ENCODE peak calls at places on chromosomes 4 and X, in four cellular contexts. One of them, this sample, is unnamed.

GRCh38 chrX:108199691-108200090 is 108.1 kb downstream of the ATG4A start:
- DNase-seq in keratinocyte: no peak
- DNase-seq in ascending aorta: no peak
- DNase-seq in CD4-positive, alpha-beta memory T cell: no peak
- DNase-seq in this sample: no peak

GRCh38 chr4:53313510-53313909 is 52.4 kb downstream of the SCFD2 start:
- DNase-seq in keratinocyte: no peak
- DNase-seq in CD4-positive, alpha-beta memory T cell: no peak
- DNase-seq in ascending aorta: no peak
- DNase-seq in this sample: no peak

GRCh38 chrX:120660638-120661037 is 30.8 kb upstream of the C1GALT1C1 start:
- DNase-seq in CD4-positive, alpha-beta memory T cell: no peak
- DNase-seq in keratinocyte: no peak
- DNase-seq in ascending aorta: no peak
- DNase-seq in this sample: no peak

GRCh38 chr4:26441110-26441509 is 49.2 kb downstream of the CCKAR start:
- DNase-seq in ascending aorta: no peak
- DNase-seq in keratinocyte: no peak
- DNase-seq in CD4-positive, alpha-beta memory T cell: no peak
- DNase-seq in this sample: no peak

GRCh38 chrX:154539077-154539476 is 7.6 kb downstream of the G6PD start:
- DNase-seq in CD4-positive, alpha-beta memory T cell: no peak
- DNase-seq in ascending aorta: no peak
- DNase-seq in keratinocyte: no peak
- DNase-seq in this sample: no peak

GRCh38 chr4:83561381-83561780 is 25.5 kb downstream of the GPAT3 start:
- DNase-seq in CD4-positive, alpha-beta memory T cell: no peak
- DNase-seq in keratinocyte: peak; percentile 62
- DNase-seq in ascending aorta: no peak
- DNase-seq in this sample: no peak

GRCh38 chr4:20944451-20944850 is 244.2 kb downstream of the PACRGL start:
- DNase-seq in ascending aorta: no peak
- DNase-seq in keratinocyte: no peak
- DNase-seq in CD4-positive, alpha-beta memory T cell: no peak
- DNase-seq in this sample: no peak

GRCh38 chr4:173370477-173371291 is at the start of gene SAP30:
- DNase-seq in CD4-positive, alpha-beta memory T cell: peak; percentile 95
- DNase-seq in ascending aorta: peak; percentile 99
- DNase-seq in keratinocyte: peak; percentile 62
- DNase-seq in this sample: peak; percentile 97

GRCh38 chr4:159390648-159391047 is 287.8 kb downstream of the RAPGEF2 start:
- DNase-seq in keratinocyte: peak; percentile 95
- DNase-seq in CD4-positive, alpha-beta memory T cell: no peak
- DNase-seq in ascending aorta: peak; percentile 76
- DNase-seq in this sample: no peak

GRCh38 chr4:127782025-127782274 is 172 bp upstream of the HSPA4L start:
- DNase-seq in CD4-positive, alpha-beta memory T cell: no peak
- DNase-seq in ascending aorta: peak; percentile 90
- DNase-seq in keratinocyte: no peak
- DNase-seq in this sample: peak; percentile 89

GRCh38 chr4:68342139-68342538 is 7.8 kb downstream of the YTHDC1 start:
- DNase-seq in keratinocyte: peak; percentile 44
- DNase-seq in ascending aorta: no peak
- DNase-seq in CD4-positive, alpha-beta memory T cell: no peak
- DNase-seq in this sample: peak; percentile 24

GRCh38 chrX:27575565-27575964 is 14.6 kb upstream of the DCAF8L2 start:
- DNase-seq in keratinocyte: no peak
- DNase-seq in ascending aorta: no peak
- DNase-seq in CD4-positive, alpha-beta memory T cell: no peak
- DNase-seq in this sample: no peak

GRCh38 chr4:121209171-121209570 is 45.0 kb upstream of the TNIP3 start:
- DNase-seq in CD4-positive, alpha-beta memory T cell: no peak
- DNase-seq in ascending aorta: no peak
- DNase-seq in keratinocyte: no peak
- DNase-seq in this sample: no peak

GRCh38 chr4:137514401-137515116 is 17.7 kb downstream of the PCDH18 start:
- DNase-seq in CD4-positive, alpha-beta memory T cell: no peak
- DNase-seq in ascending aorta: no peak
- DNase-seq in keratinocyte: no peak
- DNase-seq in this sample: no peak

GRCh38 chrX:2397648-2398340 is 103.0 kb downstream of the DHRSX start:
- DNase-seq in CD4-positive, alpha-beta memory T cell: no peak
- DNase-seq in keratinocyte: no peak
- DNase-seq in ascending aorta: no peak
- DNase-seq in this sample: no peak

GRCh38 chrX:20593836-20594235 is 327.1 kb upstream of the RPS6KA3 start:
- DNase-seq in CD4-positive, alpha-beta memory T cell: no peak
- DNase-seq in ascending aorta: no peak
- DNase-seq in keratinocyte: no peak
- DNase-seq in this sample: no peak

GRCh38 chrX:20595928-20596550 is 329.3 kb upstream of the RPS6KA3 start:
- DNase-seq in CD4-positive, alpha-beta memory T cell: no peak
- DNase-seq in keratinocyte: no peak
- DNase-seq in ascending aorta: no peak
- DNase-seq in this sample: no peak

GRCh38 chrX:20594985-20595384 is 328.3 kb upstream of the RPS6KA3 start:
- DNase-seq in ascending aorta: no peak
- DNase-seq in CD4-positive, alpha-beta memory T cell: no peak
- DNase-seq in keratinocyte: no peak
- DNase-seq in this sample: no peak

GRCh38 chrX:20593402-20593801 is 326.7 kb upstream of the RPS6KA3 start:
- DNase-seq in CD4-positive, alpha-beta memory T cell: no peak
- DNase-seq in keratinocyte: no peak
- DNase-seq in ascending aorta: no peak
- DNase-seq in this sample: no peak

DNA sequence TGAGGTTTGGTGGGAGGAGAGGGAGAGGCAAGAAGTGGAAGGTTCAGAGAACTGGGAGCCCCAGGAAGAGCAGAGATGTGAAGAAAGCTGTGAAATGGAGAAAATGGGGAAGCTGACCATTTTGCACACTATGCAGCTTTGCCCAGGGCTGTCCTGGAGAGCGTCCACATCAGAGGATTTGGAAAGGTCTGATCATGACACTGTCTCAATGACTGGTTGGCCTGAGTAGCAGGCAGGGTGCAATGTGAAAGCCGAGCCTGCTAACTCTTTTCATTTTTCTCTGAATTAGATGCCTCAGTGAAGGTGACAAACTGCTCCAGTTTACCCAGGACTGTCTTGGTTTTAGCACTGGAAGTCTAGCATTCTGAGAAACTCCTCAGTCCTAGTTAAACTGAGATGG is 330.1 kb upstream of the RPS6KA3 start:
- DNase-seq in CD4-positive, alpha-beta memory T cell: no peak
- DNase-seq in keratinocyte: no peak
- DNase-seq in ascending aorta: no peak
- DNase-seq in this sample: no peak
- H3K27ac ChIP-seq in CD4-positive, alpha-beta memory T cell: no peak overlapping the region
- H3K27ac ChIP-seq in keratinocyte: no peak overlapping the region
- H3K27ac ChIP-seq in ascending aorta: no peak overlapping the region
- H3K27ac ChIP-seq in this sample: no peak overlapping the region

GRCh38 chr4:182556576-182556975 is 313.4 kb downstream of the TENM3 start:
- DNase-seq in keratinocyte: no peak
- DNase-seq in CD4-positive, alpha-beta memory T cell: no peak
- DNase-seq in ascending aorta: no peak
- DNase-seq in this sample: no peak

GRCh38 chr4:182562350-182562749 is 319.1 kb downstream of the TENM3 start:
- DNase-seq in keratinocyte: no peak
- DNase-seq in CD4-positive, alpha-beta memory T cell: no peak
- DNase-seq in ascending aorta: no peak
- DNase-seq in this sample: no peak

GRCh38 chr4:182564966-182565365 is 321.8 kb downstream of the TENM3 start:
- DNase-seq in ascending aorta: no peak
- DNase-seq in CD4-positive, alpha-beta memory T cell: no peak
- DNase-seq in keratinocyte: no peak
- DNase-seq in this sample: no peak

GRCh38 chr4:182555997-182556418 is 312.8 kb downstream of the TENM3 start:
- DNase-seq in keratinocyte: peak; percentile 23
- DNase-seq in CD4-positive, alpha-beta memory T cell: no peak
- DNase-seq in ascending aorta: no peak
- DNase-seq in this sample: no peak

GRCh38 chr4:182560358-182560757 is 317.2 kb downstream of the TENM3 start:
- DNase-seq in ascending aorta: no peak
- DNase-seq in CD4-positive, alpha-beta memory T cell: no peak
- DNase-seq in keratinocyte: no peak
- DNase-seq in this sample: no peak
- H3K4me3 ChIP-seq in ascending aorta: no peak overlapping the region
- H3K4me3 ChIP-seq in CD4-positive, alpha-beta memory T cell: no peak overlapping the region
- H3K4me3 ChIP-seq in keratinocyte: no peak overlapping the region
- H3K4me3 ChIP-seq in this sample: no peak overlapping the region

DNA sequence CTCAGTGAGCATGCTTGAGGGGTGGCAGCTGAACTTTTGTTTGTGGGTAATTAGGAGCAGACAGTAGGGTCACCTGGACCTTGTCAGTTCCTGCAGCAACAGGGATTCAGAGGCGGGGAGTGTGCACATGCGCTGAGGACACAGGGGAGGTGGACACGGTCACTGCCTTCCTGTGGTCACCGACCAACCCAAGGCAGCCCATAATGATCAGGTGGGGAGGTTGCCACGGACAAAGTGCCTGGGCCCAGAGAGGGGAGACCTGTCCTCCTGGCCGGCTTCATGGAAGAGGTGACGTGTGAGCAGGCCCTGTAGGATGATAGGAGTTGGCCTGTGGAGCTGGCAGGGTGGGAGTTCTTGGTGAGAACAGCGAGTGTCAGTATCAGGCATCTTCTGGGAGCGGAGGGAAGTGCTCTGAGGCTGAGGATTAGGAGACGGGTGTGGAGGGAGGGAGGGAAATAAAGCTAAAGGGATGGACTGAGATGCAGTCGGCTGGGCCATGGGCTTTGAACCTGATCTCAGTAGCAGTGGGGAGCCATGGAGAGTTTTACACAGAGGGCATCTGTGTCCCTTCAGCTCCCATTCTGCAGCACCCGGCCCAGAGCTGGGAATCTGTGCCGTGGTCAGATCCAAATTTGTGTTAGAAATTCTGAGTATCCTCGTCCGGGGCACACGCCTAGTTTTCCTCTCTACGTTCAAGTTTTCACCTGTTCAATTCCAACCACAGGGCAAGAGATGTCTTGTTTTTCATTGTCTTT is 100.0 kb downstream of the PSAPL1 start:
- DNase-seq in ascending aorta: no peak
- DNase-seq in CD4-positive, alpha-beta memory T cell: no peak
- DNase-seq in keratinocyte: no peak
- DNase-seq in this sample: no peak
- H3K27ac ChIP-seq in ascending aorta: no peak overlapping the region
- H3K27ac ChIP-seq in CD4-positive, alpha-beta memory T cell: no peak overlapping the region
- H3K27ac ChIP-seq in keratinocyte: no peak overlapping the region
- H3K27ac ChIP-seq in this sample: no peak overlapping the region

GRCh38 chr4:161573836-161574235 is 590.0 kb downstream of the FSTL5 start:
- DNase-seq in CD4-positive, alpha-beta memory T cell: no peak
- DNase-seq in ascending aorta: no peak
- DNase-seq in keratinocyte: no peak
- DNase-seq in this sample: no peak

GRCh38 chr4:161581262-161581661 is 582.5 kb downstream of the FSTL5 start:
- DNase-seq in CD4-positive, alpha-beta memory T cell: no peak
- DNase-seq in keratinocyte: no peak
- DNase-seq in ascending aorta: no peak
- DNase-seq in this sample: no peak

GRCh38 chr4:161583549-161583948 is 580.3 kb downstream of the FSTL5 start:
- DNase-seq in keratinocyte: no peak
- DNase-seq in CD4-positive, alpha-beta memory T cell: no peak
- DNase-seq in ascending aorta: no peak
- DNase-seq in this sample: no peak

DNA sequence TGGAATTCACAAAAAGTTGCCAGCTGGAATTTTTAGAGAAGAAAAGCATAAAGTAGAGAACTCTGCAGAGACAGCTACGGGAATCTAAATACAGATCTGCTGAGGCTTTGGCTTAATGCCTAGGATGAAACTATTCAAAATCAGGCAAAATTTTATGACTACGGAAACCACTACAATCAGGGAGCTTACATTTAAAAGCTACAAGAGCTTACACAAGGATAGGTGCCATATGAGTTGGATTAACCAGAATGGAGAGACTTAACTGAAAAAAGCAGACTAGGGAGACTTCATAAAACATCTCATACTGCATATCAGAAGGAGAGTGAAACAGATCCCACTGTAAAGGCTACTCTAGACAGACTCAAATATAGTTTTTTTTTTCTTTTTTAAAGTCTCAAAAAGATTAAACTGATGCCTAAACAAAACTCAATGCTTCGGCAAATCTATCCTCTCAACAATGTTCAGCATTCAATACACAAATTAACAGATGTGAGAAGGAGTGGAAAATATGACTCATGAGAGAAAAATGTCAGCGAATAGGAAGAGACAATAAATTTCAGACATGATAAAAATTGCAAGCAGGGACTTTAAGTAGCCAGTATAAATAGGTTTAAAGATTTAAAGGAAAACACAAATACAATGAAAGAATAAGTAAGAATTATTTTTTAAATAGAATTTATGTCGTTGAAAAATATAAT is 586.0 kb downstream of the FSTL5 start:
- DNase-seq in CD4-positive, alpha-beta memory T cell: no peak
- DNase-seq in keratinocyte: peak; percentile 15
- DNase-seq in ascending aorta: no peak
- DNase-seq in this sample: no peak
- H3K4me3 ChIP-seq in CD4-positive, alpha-beta memory T cell: no peak overlapping the region
- H3K4me3 ChIP-seq in keratinocyte: no peak overlapping the region
- H3K4me3 ChIP-seq in ascending aorta: no peak overlapping the region
- H3K4me3 ChIP-seq in this sample: no peak overlapping the region

GRCh38 chr4:2291705-2292651 is 30.1 kb upstream of the MXD4 start:
- DNase-seq in ascending aorta: peak; percentile 59
- DNase-seq in CD4-positive, alpha-beta memory T cell: no peak
- DNase-seq in keratinocyte: no peak
- DNase-seq in this sample: peak; percentile 63
- H3K27ac ChIP-seq in ascending aorta: no peak overlapping the region
- H3K27ac ChIP-seq in CD4-positive, alpha-beta memory T cell: peak overlapping the region; percentile 71
- H3K27ac ChIP-seq in keratinocyte: no peak overlapping the region
- H3K27ac ChIP-seq in this sample: no peak overlapping the region

GRCh38 chrX:101080326-101080725 is 1.6 kb downstream of the TMEM35A start:
- DNase-seq in CD4-positive, alpha-beta memory T cell: no peak
- DNase-seq in keratinocyte: no peak
- DNase-seq in ascending aorta: no peak
- DNase-seq in this sample: no peak
- H3K4me3 ChIP-seq in CD4-positive, alpha-beta memory T cell: no peak overlapping the region
- H3K4me3 ChIP-seq in keratinocyte: no peak overlapping the region
- H3K4me3 ChIP-seq in ascending aorta: peak overlapping the region; percentile 61
- H3K4me3 ChIP-seq in this sample: no peak overlapping the region

GRCh38 chrX:84099120-84099519 is 88.9 kb downstream of the RPS6KA6 start:
- DNase-seq in keratinocyte: no peak
- DNase-seq in ascending aorta: no peak
- DNase-seq in CD4-positive, alpha-beta memory T cell: no peak
- DNase-seq in this sample: no peak
- H3K27ac ChIP-seq in keratinocyte: no peak overlapping the region
- H3K27ac ChIP-seq in ascending aorta: no peak overlapping the region
- H3K27ac ChIP-seq in CD4-positive, alpha-beta memory T cell: no peak overlapping the region
- H3K27ac ChIP-seq in this sample: no peak overlapping the region

This sample was measured in left lung.